ENCODE peak calls at places on chromosomes 7 and 10, in nine cellular contexts. K is fibroblast of pulmonary artery, V is left lung, Q is GM13977, F is stomach, C is cardiac fibroblast, U is Calu3, H is PC-9, W is psoas muscle. R is an unnamed sample.

GRCh38 chr7:44385384-44386138 is 60.2 kb upstream of the CAMK2B start:
- DNase-seq in W (no peak), K (no peak), C (no peak), H (no peak), Q (no peak), F (peak), V (no peak), U (no peak), R (no peak)

GRCh38 chr10:103668351-103669242 is 175.1 kb downstream of the NEURL1 start:
- DNase-seq in F (peak), C (peak), Q (no peak), W (peak), V (peak), H (no peak), K (peak), U (no peak), R (no peak)

GRCh38 chr7:43462836-43463235 is 120.1 kb upstream of the STK17A start:
- DNase-seq in Q (no peak), U (no peak), C (no peak), F (no peak), K (no peak), V (no peak), W (no peak), H (no peak), R (no peak)

GRCh38 chr7:233456-234035 is 41.2 kb downstream of the FAM20C start:
- DNase-seq in W (peak), Q (no peak), C (peak), F (no peak), K (peak), U (no peak), H (no peak), V (no peak), R (no peak)

GRCh38 chr10:4129866-4130455 is 345.0 kb upstream of the KLF6 start:
- DNase-seq in K (no peak), U (peak), H (no peak), V (no peak), C (no peak), Q (no peak), F (no peak), W (no peak), R (no peak)

GRCh38 chr10:38054361-38054797 is 39.8 kb upstream of the ZNF37A start:
- DNase-seq in W (no peak), V (no peak), U (no peak), Q (no peak), H (no peak), K (peak), C (peak), F (no peak), R (no peak)

GRCh38 chr10:21634599-21635365 is 100.8 kb downstream of the MLLT10 start:
- DNase-seq in Q (no peak), K (no peak), U (no peak), C (peak), H (no peak), F (no peak), V (no peak), W (no peak), R (no peak)

GRCh38 chr10:8403711-8404371 is 349.4 kb downstream of the GATA3 start:
- DNase-seq in Q (no peak), K (no peak), H (peak), C (no peak), F (no peak), U (peak), W (no peak), V (no peak), R (no peak)

GRCh38 chr7:17625038-17625437 is 315.3 kb downstream of the SNX13 start:
- DNase-seq in C (peak), W (no peak), V (no peak), F (no peak), U (no peak), H (no peak), K (peak), Q (no peak), R (no peak)

GRCh38 chr7:54653905-54654304 is 105.1 kb downstream of the SEC61G start:
- DNase-seq in K (no peak), C (no peak), U (no peak), F (no peak), H (no peak), Q (no peak), W (no peak), V (no peak), R (no peak)

GRCh38 chr10:76311752-76312699 is 880.6 kb downstream of the LRMDA start:
- DNase-seq in W (no peak), U (no peak), F (peak), V (no peak), K (peak), C (peak), Q (peak), H (peak), R (no peak)

GRCh38 chr7:40839881-40840280 is 705.1 kb downstream of the SUGCT start:
- DNase-seq in F (no peak), Q (no peak), H (no peak), W (no peak), C (peak), V (no peak), K (peak), U (no peak), R (no peak)

GRCh38 chr10:26451903-26452302 is 13.8 kb downstream of the APBB1IP start:
- DNase-seq in V (no peak), F (no peak), W (no peak), Q (no peak), H (no peak), C (no peak), U (no peak), K (no peak), R (no peak)

GRCh38 chr7:148031816-148032215 is 558.8 kb upstream of the C7orf33 start:
- DNase-seq in K (no peak), Q (no peak), C (no peak), H (no peak), W (no peak), V (no peak), U (no peak), F (no peak), R (no peak)

GRCh38 chr7:66617295-66617694 is 11.4 kb upstream of the KCTD7 start:
- DNase-seq in Q (no peak), V (no peak), F (no peak), K (peak), U (no peak), W (no peak), C (peak), H (no peak), R (no peak)

GRCh38 chr7:142482899-142483658 is 225.2 kb upstream of the PRSS58 start:
- DNase-seq in F (peak), K (peak), W (peak), V (no peak), C (peak), U (peak), Q (peak), H (peak), R (no peak)

GRCh38 chr10:95391570-95392249 is 100.9 kb upstream of the PDLIM1 start:
- DNase-seq in F (no peak), K (peak), Q (no peak), C (peak), V (no peak), W (no peak), H (no peak), U (no peak), R (no peak)

GRCh38 chr10:59754951-59755350 is 1.7 kb upstream of the MRLN start:
- DNase-seq in K (no peak), V (no peak), Q (no peak), C (no peak), F (no peak), W (no peak), H (no peak), U (no peak), R (no peak)

GRCh38 chr7:74289660-74290589 is 718 bp downstream of the CLIP2 start:
- DNase-seq in F (peak), H (no peak), K (no peak), V (no peak), U (no peak), Q (peak), C (no peak), W (peak), R (no peak)

GRCh38 chr10:25388188-25388861 is 213.5 kb downstream of the GPR158 start:
- DNase-seq in Q (no peak), H (no peak), V (no peak), C (no peak), W (no peak), F (no peak), U (no peak), K (no peak), R (no peak)

GRCh38 chr7:155233703-155234492 is 63.8 kb upstream of the INSIG1 start:
- DNase-seq in H (peak), W (peak), K (no peak), V (no peak), F (peak), C (no peak), Q (no peak), U (peak), R (no peak)

GRCh38 chr7:98357751-98358161 is 43.1 kb downstream of the BAIAP2L1 start:
- DNase-seq in F (no peak), W (no peak), C (peak), H (no peak), U (peak), K (peak), Q (no peak), V (peak), R (peak)

GRCh38 chr10:86956195-86956840 is 1.1 kb downstream of the MMRN2 start:
- DNase-seq in F (no peak), W (no peak), Q (no peak), U (no peak), H (no peak), K (no peak), V (no peak), C (no peak), R (no peak)

GRCh38 chr7:138125119-138125518 is 48.9 kb downstream of the AKR1D1 start:
- DNase-seq in U (no peak), F (no peak), Q (no peak), H (no peak), W (no peak), C (peak), K (peak), V (no peak), R (no peak)

GRCh38 chr7:92880212-92881090 is 44.1 kb upstream of the CDK6 start:
- DNase-seq in U (no peak), Q (no peak), H (no peak), W (peak), F (no peak), V (no peak), K (peak), C (peak), R (no peak)

GRCh38 chr7:149620961-149621360 is 123.4 kb upstream of the ZNF746 start:
- DNase-seq in K (no peak), C (no peak), F (no peak), V (no peak), W (no peak), Q (peak), U (no peak), H (no peak), R (no peak)

GRCh38 chr10:7789390-7789789 is 1.4 kb downstream of the ATP5F1C start:
- DNase-seq in H (no peak), K (peak), Q (no peak), V (no peak), C (peak), W (no peak), F (no peak), U (peak), R (no peak)

GRCh38 chr10:110446954-110447608 is 50.6 kb upstream of the DUSP5 start:
- DNase-seq in C (peak), H (no peak), K (peak), F (no peak), Q (no peak), U (no peak), V (peak), W (peak), R (no peak)

GRCh38 chr7:17062433-17063383 is 180.9 kb upstream of the AGR3 start:
- DNase-seq in K (peak), F (no peak), Q (no peak), H (no peak), U (no peak), C (peak), V (no peak), W (no peak), R (no peak)

GRCh38 chr7:55520426-55521140 is 51.7 kb downstream of the VOPP1 start:
- DNase-seq in W (no peak), Q (no peak), U (no peak), K (no peak), F (no peak), H (no peak), V (no peak), C (no peak), R (no peak)

GRCh38 chr10:116668446-116668845 is 47.7 kb downstream of the PNLIPRP2 start:
- DNase-seq in F (no peak), K (no peak), C (no peak), V (no peak), Q (no peak), H (no peak), W (no peak), U (no peak), R (no peak)

GRCh38 chr10:90945496-90946070 is 24.7 kb upstream of the ANKRD1 start:
- DNase-seq in Q (no peak), H (no peak), U (no peak), W (no peak), F (no peak), C (no peak), V (no peak), K (no peak), R (no peak)

GRCh38 chr10:58023341-58024073 is 244.2 kb downstream of the IPMK start:
- DNase-seq in C (peak), U (peak), H (peak), K (peak), F (no peak), W (no peak), V (no peak), Q (no peak), R (no peak)

GRCh38 chr7:80070391-80070790 is 64.2 kb upstream of the GNAI1 start:
- DNase-seq in V (no peak), W (no peak), U (no peak), H (no peak), F (peak), C (peak), K (peak), Q (no peak), R (no peak)

GRCh38 chr7:69864283-69864682 is 266.0 kb downstream of the AUTS2 start:
- DNase-seq in F (no peak), K (no peak), C (no peak), W (no peak), H (no peak), V (no peak), Q (no peak), U (no peak), R (no peak)

GRCh38 chr10:11335881-11336430 is 275.5 kb downstream of the USP6NL start:
- DNase-seq in K (no peak), F (no peak), H (no peak), C (no peak), W (no peak), U (no peak), Q (no peak), V (no peak), R (no peak)
- TF ChIP-seq CTCF in K (no peak), F (no peak), H (no peak), C (no peak), W (no peak), U (no peak), Q (no peak), V (no peak), R (no peak)

DNA sequence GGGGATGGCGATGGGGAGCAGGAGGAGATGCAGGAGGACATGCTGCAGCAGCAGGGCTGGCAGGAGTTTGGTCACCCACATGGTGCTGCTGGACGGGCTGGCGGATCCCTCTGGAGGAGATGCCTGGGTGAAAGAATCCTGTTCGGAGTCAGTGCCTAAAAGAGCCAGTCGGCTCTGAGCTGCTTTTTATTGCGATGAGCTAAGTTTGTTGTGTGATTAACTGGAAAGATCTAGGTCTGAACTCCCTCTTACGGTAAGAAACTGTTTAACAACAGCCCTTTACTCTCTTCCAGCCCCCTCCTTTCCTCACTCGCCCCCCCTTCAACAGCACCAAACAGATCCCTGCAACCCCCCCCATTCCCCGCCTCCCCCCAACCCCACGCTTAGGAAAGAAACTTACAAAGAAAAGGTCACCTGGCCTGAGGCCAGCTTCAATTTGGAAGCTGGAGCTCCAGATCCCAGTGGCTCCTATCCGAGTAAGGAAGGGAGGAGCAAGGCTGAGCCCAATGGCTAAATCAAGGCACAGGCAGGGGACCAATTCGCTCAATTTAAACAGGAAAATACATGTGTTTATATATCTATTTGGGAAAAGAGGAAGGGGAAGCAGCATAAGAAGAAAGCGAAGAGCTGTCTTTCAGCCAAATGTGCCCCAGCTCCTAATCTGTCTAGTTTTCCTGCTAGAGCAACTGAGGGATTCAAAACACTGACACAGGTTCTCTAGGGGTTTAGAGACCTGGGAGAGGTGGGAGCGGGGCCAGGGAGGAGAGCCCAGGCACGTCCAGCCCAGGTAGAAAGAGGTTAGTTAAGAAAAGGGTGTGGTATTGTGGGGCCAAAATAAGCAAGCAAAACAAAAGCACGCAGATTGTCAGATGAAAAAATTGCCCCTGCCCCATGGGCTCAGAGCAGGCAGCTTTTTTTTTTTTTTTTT is at the start of gene HGF:
- DNase-seq in Q (no peak), W (peak), H (no peak), U (no peak), C (peak), F (peak), V (peak), K (peak), R (peak)
- TF ChIP-seq CTCF in Q (no peak), W (no peak), H (no peak), U (no peak), C (peak), F (no peak), V (no peak), K (peak), R (no peak)

DNA sequence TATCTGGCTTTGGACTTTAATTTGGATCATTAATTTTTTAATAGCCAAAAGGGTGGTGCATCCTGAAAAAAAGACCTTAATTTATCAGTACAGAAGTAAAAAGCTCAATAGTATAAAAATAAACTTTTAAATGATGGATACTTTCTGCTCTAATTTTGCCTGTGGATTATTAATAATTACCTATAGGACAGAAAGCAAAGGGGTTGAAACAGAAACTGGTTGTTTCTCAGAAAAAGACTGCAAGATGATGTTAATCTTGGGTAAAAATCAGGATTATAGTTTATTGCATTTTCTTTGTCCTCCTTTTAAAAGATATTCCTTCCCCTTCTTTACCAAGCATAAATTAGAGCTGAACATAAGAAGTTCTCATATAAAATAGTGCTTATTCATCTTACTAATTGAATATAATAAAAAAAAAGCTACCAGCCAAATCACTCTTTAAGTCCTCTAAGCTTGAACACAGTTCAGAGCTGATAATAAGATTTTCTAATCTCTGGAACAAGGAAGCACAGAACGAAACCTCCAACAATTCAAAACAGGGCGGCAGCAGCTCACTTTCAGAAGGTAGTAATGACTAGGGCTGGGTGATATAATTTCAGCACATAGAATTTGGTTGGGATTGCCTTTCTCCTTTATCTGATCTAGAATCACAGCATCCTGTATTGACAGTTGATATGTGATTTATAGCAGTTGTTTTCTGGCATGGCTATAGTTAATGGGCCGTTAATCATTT is 8.1 kb upstream of the GPR85 start:
- DNase-seq in V (no peak), U (no peak), H (no peak), W (no peak), K (no peak), Q (no peak), C (no peak), F (no peak), R (no peak)
- TF ChIP-seq CTCF in V (no peak), U (no peak), H (no peak), W (no peak), K (no peak), Q (no peak), C (no peak), F (no peak), R (no peak)

DNA sequence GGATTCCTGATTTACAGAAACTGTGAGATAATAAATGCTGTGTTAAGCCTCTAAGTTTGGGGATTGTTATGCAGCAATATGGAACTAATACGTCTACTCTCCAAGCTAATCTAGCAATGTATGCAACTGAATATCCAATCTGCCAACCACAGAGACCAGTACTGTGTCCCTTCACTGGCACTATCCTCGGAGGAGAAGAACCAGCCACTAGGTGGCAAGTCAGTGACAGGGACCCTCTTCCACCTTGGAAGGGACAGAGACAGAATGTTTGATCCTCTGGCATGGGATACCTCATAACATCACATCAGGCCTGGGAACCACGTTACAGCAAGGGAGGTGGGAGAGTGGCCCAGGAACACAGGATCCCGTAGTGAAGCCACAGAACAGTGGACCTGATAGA is 96.4 kb downstream of the CREM start:
- DNase-seq in H (no peak), U (no peak), V (no peak), F (no peak), K (no peak), W (no peak), C (no peak), Q (no peak), R (no peak)
- TF ChIP-seq CTCF in H (no peak), U (no peak), V (no peak), F (no peak), K (no peak), W (no peak), C (peak), Q (no peak), R (no peak)

DNA sequence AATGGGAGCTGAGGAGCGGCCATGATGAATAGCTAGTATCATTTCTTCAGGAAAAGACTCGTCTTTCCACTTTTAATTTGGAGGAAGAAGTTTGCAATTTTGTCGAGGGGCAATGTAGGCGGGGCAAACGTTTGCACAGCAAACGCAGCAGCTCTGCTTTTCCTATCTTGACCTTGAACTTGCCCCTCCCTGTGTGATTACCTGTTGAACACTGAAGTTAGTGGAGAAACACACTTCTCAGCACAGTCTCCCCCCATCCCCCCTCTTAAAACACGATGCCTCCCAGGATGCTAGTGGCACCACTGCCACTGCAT is 178 bp upstream of the EPDR1 start:
- DNase-seq in W (no peak), H (no peak), F (no peak), Q (no peak), U (no peak), C (no peak), V (no peak), K (no peak), R (no peak)
- TF ChIP-seq CTCF in W (peak), H (no peak), F (no peak), Q (peak), U (no peak), C (peak), V (no peak), K (no peak), R (no peak)

GRCh38 chr7:26397786-26398435 is 106.2 kb downstream of the SNX10 start:
- DNase-seq in Q (peak), C (peak), U (peak), F (no peak), W (peak), H (no peak), V (no peak), K (peak), R (no peak)

GRCh38 chr7:26399747-26400146 is 108.1 kb downstream of the SNX10 start:
- DNase-seq in C (no peak), U (no peak), K (no peak), H (no peak), F (no peak), Q (no peak), W (no peak), V (no peak), R (no peak)

GRCh38 chr7:26397326-26397725 is 105.7 kb downstream of the SNX10 start:
- DNase-seq in Q (no peak), K (no peak), V (no peak), W (no peak), U (no peak), H (no peak), F (no peak), C (no peak), R (no peak)

GRCh38 chr7:26398436-26399308 is 107.0 kb downstream of the SNX10 start:
- DNase-seq in Q (peak), K (peak), H (peak), U (peak), C (peak), F (peak), W (peak), V (peak), R (peak)

GRCh38 chr7:26399309-26399610 is 107.6 kb downstream of the SNX10 start:
- DNase-seq in H (no peak), Q (no peak), V (peak), U (peak), C (no peak), K (peak), W (peak), F (peak), R (no peak)
- TF ChIP-seq CTCF in H (peak), Q (no peak), V (no peak), U (no peak), C (peak), K (peak), W (peak), F (no peak), R (no peak)